ENCODE peak calls at places on chromosome 14, in eight cellular contexts. Y, P, G, Q, N, B, X and V are unnamed samples.

GRCh38 chr14:81398196-81398891 is 1.8 kb downstream of the STON2 start:
- DNase-seq in Y (no peak), P (no peak), G (no peak), Q (no peak), N (no peak), B (no peak), X (no peak), V (no peak)

GRCh38 chr14:22556021-22556989 is 32.7 kb downstream of the DAD1 start:
- DNase-seq in Y (peak), P (no peak), G (no peak), Q (no peak), N (peak), B (peak), X (no peak), V (peak)

GRCh38 chr14:50829472-50830043 is 1.4 kb downstream of the NIN start:
- DNase-seq in Y (no peak), P (peak), G (no peak), Q (no peak), N (no peak), B (no peak), X (no peak), V (no peak)

GRCh38 chr14:96502621-96503251 is 554 bp downstream of the PAPOLA start:
- DNase-seq in Y (peak), P (peak), G (no peak), Q (no peak), N (peak), B (peak), X (peak), V (peak)

GRCh38 chr14:90778468-90779255 is 37.6 kb downstream of the TTC7B start:
- DNase-seq in Y (no peak), P (no peak), G (no peak), Q (no peak), N (no peak), B (no peak), X (no peak), V (no peak)

GRCh38 chr14:94393474-94393873 is 5.1 kb upstream of the SERPINA1 start:
- DNase-seq in Y (no peak), P (no peak), G (no peak), Q (no peak), N (no peak), B (no peak), X (no peak), V (no peak)

GRCh38 chr14:104141621-104142091 is 3.3 kb downstream of the KIF26A start:
- DNase-seq in Y (peak), P (no peak), G (no peak), Q (no peak), N (no peak), B (no peak), X (peak), V (peak)

GRCh38 chr14:100576091-100577085 is 10.8 kb downstream of the BEGAIN start:
- DNase-seq in Y (no peak), P (no peak), G (no peak), Q (no peak), N (no peak), B (no peak), X (no peak), V (peak)

GRCh38 chr14:71623939-71624338 is 308.3 kb upstream of the RGS6 start:
- DNase-seq in Y (no peak), P (no peak), G (no peak), Q (no peak), N (no peak), B (no peak), X (no peak), V (no peak)

GRCh38 chr14:83096092-83096491 is 1562.4 kb upstream of the SEL1L start:
- DNase-seq in Y (no peak), P (no peak), G (no peak), Q (no peak), N (no peak), B (no peak), X (no peak), V (no peak)

GRCh38 chr14:33839193-33840076 is 111.4 kb downstream of the EGLN3 start:
- DNase-seq in Y (peak), P (peak), G (peak), Q (no peak), N (peak), B (peak), X (peak), V (peak)

GRCh38 chr14:80930836-80931389 is 10.6 kb downstream of the CEP128 start:
- DNase-seq in Y (peak), P (no peak), G (no peak), Q (peak), N (peak), B (peak), X (no peak), V (no peak)

GRCh38 chr14:54570651-54571415 is 3.9 kb downstream of the SAMD4A start:
- DNase-seq in Y (no peak), P (no peak), G (no peak), Q (peak), N (peak), B (no peak), X (no peak), V (no peak)

GRCh38 chr14:95518045-95518751 is 1.7 kb upstream of the SYNE3 start:
- DNase-seq in Y (no peak), P (no peak), G (no peak), Q (no peak), N (no peak), B (no peak), X (no peak), V (no peak)

GRCh38 chr14:96980835-96981234 is 183.7 kb downstream of the VRK1 start:
- DNase-seq in Y (no peak), P (no peak), G (no peak), Q (no peak), N (no peak), B (no peak), X (no peak), V (no peak)

GRCh38 chr14:81453166-81453766 is 53.1 kb upstream of the STON2 start:
- DNase-seq in Y (peak), P (peak), G (peak), Q (no peak), N (peak), B (peak), X (peak), V (peak)

GRCh38 chr14:61472801-61473376 is 151.5 kb downstream of the PRKCH start:
- DNase-seq in Y (peak), P (no peak), G (no peak), Q (no peak), N (peak), B (peak), X (no peak), V (no peak)

GRCh38 chr14:71206766-71207371 is 299.6 kb downstream of the PCNX1 start:
- DNase-seq in Y (no peak), P (no peak), G (no peak), Q (peak), N (peak), B (no peak), X (no peak), V (no peak)

GRCh38 chr14:79016828-79017505 is 846.8 kb downstream of the NRXN3 start:
- DNase-seq in Y (no peak), P (no peak), G (no peak), Q (peak), N (peak), B (no peak), X (no peak), V (no peak)

GRCh38 chr14:34482463-34482862 is 20.4 kb upstream of the SPTSSA start:
- DNase-seq in Y (no peak), P (no peak), G (no peak), Q (no peak), N (no peak), B (no peak), X (no peak), V (no peak)

GRCh38 chr14:67359319-67359774 is 257 bp downstream of the ATP6V1D start:
- DNase-seq in Y (no peak), P (peak), G (no peak), Q (no peak), N (peak), B (no peak), X (peak), V (peak)

GRCh38 chr14:48857366-48857765 is 728.8 kb downstream of the RPS29 start:
- DNase-seq in Y (no peak), P (peak), G (no peak), Q (no peak), N (no peak), B (no peak), X (no peak), V (no peak)